ENCODE peak calls at places on chromosomes 4 and X, in six cellular contexts. W, T, F, O, P and M are unnamed samples.

GRCh38 chr4:106746451-106746850 is 289.7 kb downstream of the DKK2 start:
- DNase-seq in W (peak; percentile 80), T (no peak), F (no peak), O (peak; percentile 9), P (no peak), M (no peak)

GRCh38 chr4:90215286-90215685 is 88.1 kb downstream of the CCSER1 start:
- DNase-seq in W (no peak), T (peak; percentile 43), F (no peak), O (peak; percentile 26), P (no peak), M (no peak)

GRCh38 chrX:71622347-71623104 is 4.2 kb upstream of the CXCR3 start:
- DNase-seq in W (peak; percentile 78), T (peak; percentile 95), F (peak; percentile 66), O (peak; percentile 65), P (peak; percentile 57), M (peak; percentile 89)

GRCh38 chrX:147912093-147912801 is 528 bp downstream of the FMR1 start:
- DNase-seq in W (peak; percentile 67), T (peak; percentile 35), F (peak; percentile 41), O (peak; percentile 32), P (peak; percentile 31), M (peak; percentile 92)

GRCh38 chr4:48986654-48987164 is 634 bp downstream of the CWH43 start:
- DNase-seq in W (no peak), T (no peak), F (no peak), O (no peak), P (no peak), M (no peak)

GRCh38 chrX:22351966-22352365 is 79.3 kb downstream of the CBLL2 start:
- DNase-seq in W (peak; percentile 45), T (no peak), F (no peak), O (peak; percentile 16), P (no peak), M (no peak)

GRCh38 chr4:26346203-26346620 is 25.4 kb downstream of the RBPJ start:
- DNase-seq in W (no peak), T (no peak), F (no peak), O (no peak), P (no peak), M (no peak)

GRCh38 chr4:103086565-103086964 is 10.0 kb upstream of the SLC9B2 start:
- DNase-seq in W (no peak), T (no peak), F (no peak), O (no peak), P (no peak), M (no peak)

GRCh38 chr4:83716874-83717273 is 181.0 kb downstream of the GPAT3 start:
- DNase-seq in W (peak; percentile 33), T (no peak), F (peak; percentile 1), O (no peak), P (no peak), M (no peak)

GRCh38 chr4:40350627-40351227 is 15.6 kb downstream of the CHRNA9 start:
- DNase-seq in W (no peak), T (no peak), F (no peak), O (no peak), P (no peak), M (no peak)

GRCh38 chrX:139890991-139891700 is 41.7 kb downstream of the ATP11C start:
- DNase-seq in W (peak; percentile 69), T (no peak), F (peak; percentile 69), O (peak; percentile 73), P (peak; percentile 88), M (no peak)

GRCh38 chr4:93888768-93889167 is 60.2 kb downstream of the ATOH1 start:
- DNase-seq in W (no peak), T (no peak), F (no peak), O (no peak), P (no peak), M (no peak)

GRCh38 chrX:47843363-47843762 is 6.7 kb downstream of the ZNF81 start:
- DNase-seq in W (peak; percentile 8), T (no peak), F (no peak), O (no peak), P (no peak), M (no peak)

GRCh38 chrX:74293343-74293946 is 10.5 kb upstream of the ZCCHC13 start:
- DNase-seq in W (peak; percentile 86), T (peak; percentile 66), F (peak; percentile 80), O (peak; percentile 49), P (peak; percentile 73), M (peak; percentile 81)

GRCh38 chr4:128241425-128241913 is 46.1 kb downstream of the PGRMC2 start:
- DNase-seq in W (peak; percentile 93), T (no peak), F (peak; percentile 99), O (peak; percentile 95), P (peak; percentile 99), M (peak; percentile 77)

GRCh38 chrX:131837325-131837724 is 185.8 kb upstream of the STK26 start:
- DNase-seq in W (peak; percentile 12), T (no peak), F (no peak), O (no peak), P (no peak), M (no peak)

GRCh38 chr4:165512464-165512863 is 133.7 kb downstream of the CPE start:
- DNase-seq in W (no peak), T (no peak), F (no peak), O (no peak), P (no peak), M (no peak)

GRCh38 chrX:53669258-53669657 is 17.3 kb downstream of the HUWE1 start:
- DNase-seq in W (no peak), T (no peak), F (no peak), O (no peak), P (no peak), M (no peak)

GRCh38 chr4:15118281-15118680 is 116.0 kb downstream of the CPEB2 start:
- DNase-seq in W (peak; percentile 14), T (no peak), F (no peak), O (no peak), P (no peak), M (no peak)

GRCh38 chrX:145405012-145405411 is 157.7 kb downstream of the SPANXN1 start:
- DNase-seq in W (peak; percentile 21), T (peak; percentile 56), F (peak; percentile 25), O (peak; percentile 5), P (peak; percentile 15), M (peak; percentile 27)

GRCh38 chr4:147691820-147692219 is 7.9 kb upstream of the PRMT9 start:
- DNase-seq in W (no peak), T (no peak), F (no peak), O (no peak), P (no peak), M (no peak)

GRCh38 chr4:183657564-183657963 is 1.4 kb downstream of the RWDD4 start:
- DNase-seq in W (peak; percentile 42), T (no peak), F (no peak), O (peak; percentile 1), P (no peak), M (peak; percentile 72)

GRCh38 chrX:94401426-94401825 is 727.4 kb downstream of the FAM133A start:
- DNase-seq in W (no peak), T (no peak), F (no peak), O (peak; percentile 4), P (no peak), M (no peak)

GRCh38 chr4:153489856-153490558 is 23.8 kb downstream of the TMEM131L start:
- DNase-seq in W (no peak), T (no peak), F (no peak), O (no peak), P (peak; percentile 59), M (no peak)

GRCh38 chr4:153494562-153494961 is 28.4 kb downstream of the TMEM131L start:
- DNase-seq in W (no peak), T (no peak), F (no peak), O (peak; percentile 60), P (no peak), M (no peak)

GRCh38 chr4:153488719-153489384 is 22.7 kb downstream of the TMEM131L start:
- DNase-seq in W (peak; percentile 50), T (no peak), F (no peak), O (peak; percentile 72), P (no peak), M (no peak)

GRCh38 chr4:153488006-153488718 is 22.0 kb downstream of the TMEM131L start:
- DNase-seq in W (no peak), T (no peak), F (peak; percentile 28), O (peak; percentile 69), P (peak; percentile 53), M (no peak)

DNA sequence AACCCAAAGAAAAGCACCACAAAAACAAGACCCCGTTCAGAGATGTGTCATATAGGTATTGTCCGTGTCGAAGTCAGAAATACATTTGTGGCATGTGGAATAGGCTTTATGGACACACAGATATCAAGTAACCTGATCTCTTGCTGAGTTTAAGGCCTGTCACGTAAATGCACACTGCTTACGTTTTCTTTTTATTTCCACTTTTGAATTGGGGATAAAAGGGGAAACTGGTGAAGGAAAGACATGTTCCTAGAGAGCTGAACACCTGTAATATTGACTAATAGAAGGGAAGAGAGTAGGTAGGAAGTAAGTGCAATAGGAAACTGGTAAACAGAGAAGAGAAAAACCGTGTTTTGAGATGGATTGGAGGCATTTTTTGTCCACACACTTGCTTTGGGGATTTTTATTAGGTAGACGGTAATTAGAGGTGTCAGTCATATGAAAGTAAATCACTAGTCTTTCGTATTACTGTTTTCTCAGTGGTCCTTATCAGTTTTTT is 24.9 kb downstream of the TMEM131L start:
- DNase-seq in W (no peak), T (no peak), F (no peak), O (no peak), P (no peak), M (no peak)
- H3K4me1 ChIP-seq in W (peaks cover 30% of the 10 kb centered on the region), T (no peaks in the 10 kb centered on the region), F (peaks cover 29% of the 10 kb centered on the region), O (peaks cover 72% of the 10 kb centered on the region), P (peaks cover 26% of the 10 kb centered on the region), M (peaks cover 32% of the 10 kb centered on the region)

DNA sequence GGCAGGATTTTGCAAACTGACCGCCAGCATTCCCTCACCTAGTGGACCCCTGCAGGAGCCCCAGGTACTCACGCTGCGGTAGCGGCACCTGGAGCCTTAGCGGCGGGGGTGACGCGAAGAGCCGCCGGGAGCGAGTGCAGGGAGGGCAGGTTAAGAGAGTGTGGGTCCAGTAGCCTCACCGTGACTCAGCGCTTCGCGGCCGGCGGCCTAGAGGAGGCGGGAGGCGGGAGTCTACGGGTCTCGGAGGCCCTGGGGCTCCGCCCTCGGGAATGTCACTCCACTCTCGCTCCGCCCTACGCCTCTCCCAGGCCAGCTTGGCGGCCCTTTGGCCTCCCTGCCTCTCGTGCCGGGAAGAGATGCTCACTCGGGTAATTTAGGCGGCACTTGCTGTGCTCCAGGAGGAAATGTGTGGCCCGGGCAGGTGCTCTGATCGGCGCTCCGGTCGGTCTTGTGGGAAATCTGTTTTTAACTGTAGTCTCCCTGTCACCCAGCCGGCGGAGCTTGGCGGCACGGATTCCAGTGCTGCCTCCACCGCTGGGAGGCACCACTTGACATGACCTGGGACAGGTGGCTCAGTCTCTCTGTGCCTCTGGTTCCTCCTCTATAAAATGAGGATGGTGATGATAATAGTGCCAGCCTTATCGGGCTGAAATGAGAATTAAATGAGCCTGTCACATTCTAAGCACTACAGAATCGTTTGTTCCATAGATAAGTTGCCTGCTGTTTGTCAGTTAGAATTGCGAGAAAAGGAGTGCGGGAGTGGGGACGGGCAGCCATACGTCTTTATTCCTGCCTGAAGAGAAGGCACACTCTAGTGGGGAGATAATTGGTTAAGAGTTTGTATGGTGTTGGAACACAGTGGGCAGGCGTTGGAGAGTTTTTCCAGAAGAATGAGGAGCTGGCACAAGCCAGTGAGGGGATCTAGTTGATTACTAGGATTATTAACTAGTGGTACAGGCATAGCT is at the start of gene PIR:
- DNase-seq in W (peak; percentile 87), T (peak; percentile 85), F (peak; percentile 75), O (peak; percentile 95), P (peak; percentile 80), M (peak; percentile 95)
- H2AFZ ChIP-seq in W (peak within 1 kb of the TSS; percentile 78), T (peak within 1 kb of the TSS; percentile 82), F (peak within 1 kb of the TSS; percentile 74), O (peak within 1 kb of the TSS; percentile 89), P (peak within 1 kb of the TSS; percentile 90), M (peak within 1 kb of the TSS; percentile 91)

GRCh38 chr4:101284546-101284945 is 62.8 kb downstream of the PPP3CA start:
- DNase-seq in W (peak; percentile 49), T (no peak), F (peak; percentile 19), O (no peak), P (no peak), M (no peak)
- H3K4me1 ChIP-seq in W (peaks cover 25% of the 10 kb centered on the region), T (peaks cover 3% of the 10 kb centered on the region), F (peaks cover 5% of the 10 kb centered on the region), O (no peaks in the 10 kb centered on the region), P (peaks cover 2% of the 10 kb centered on the region), M (peaks cover 12% of the 10 kb centered on the region)

GRCh38 chr4:123777297-123777859 is 380.8 kb downstream of the SPRY1 start:
- DNase-seq in W (no peak), T (no peak), F (peak; percentile 53), O (no peak), P (peak; percentile 44), M (no peak)
- H2AFZ ChIP-seq in W (peak overlapping the region; percentile 29), T (no peak overlapping the region), F (peak overlapping the region; percentile 26), O (no peak overlapping the region), P (no peak overlapping the region), M (peak overlapping the region; percentile 71)